ENCODE peak calls at places on chromosomes 4 and X, in seven cellular contexts. F is CD8-positive, alpha-beta T cell; Q is GM12878; T is cardiac muscle cell; B is WERI-Rb-1; I is right lobe of liver; H is mucosa of descending colon. N is an unnamed sample.

GRCh38 chr4:79650794-79651431 is 242.9 kb upstream of the GK2 start:
- DNase-seq in F (no peak), Q (no peak), T (no peak), B (no peak), I (no peak), H (no peak), N (no peak)

GRCh38 chr4:83490876-83491450 is 6.1 kb upstream of the ABRAXAS1 start:
- DNase-seq in F (no peak), Q (no peak), T (peak; percentile 48), B (no peak), I (no peak), H (no peak), N (peak; percentile 20)

GRCh38 chr4:77893451-77893850 is 30.8 kb downstream of the MRPL1 start:
- DNase-seq in F (no peak), Q (no peak), T (no peak), B (no peak), I (no peak), H (no peak), N (no peak)

GRCh38 chrX:16772460-16772859 is 13.8 kb upstream of the TXLNG start:
- DNase-seq in F (no peak), Q (no peak), T (no peak), B (no peak), I (no peak), H (no peak), N (peak; percentile 6)

GRCh38 chrX:86348669-86349068 is 200.4 kb downstream of the DACH2 start:
- DNase-seq in F (no peak), Q (no peak), T (no peak), B (peak; percentile 10), I (no peak), H (no peak), N (no peak)

GRCh38 chr4:185086053-185086452 is 57.0 kb upstream of the SLC25A4 start:
- DNase-seq in F (no peak), Q (no peak), T (no peak), B (no peak), I (no peak), H (no peak), N (no peak)

GRCh38 chr4:94877973-94878372 is 120.2 kb downstream of the BMPR1B start:
- DNase-seq in F (no peak), Q (no peak), T (no peak), B (no peak), I (no peak), H (no peak), N (no peak)

GRCh38 chr4:150782311-150782710 is 200.4 kb downstream of the MAB21L2 start:
- DNase-seq in F (no peak), Q (no peak), T (peak; percentile 44), B (no peak), I (no peak), H (no peak), N (peak; percentile 76)

GRCh38 chr4:627751-628150 is 2.4 kb downstream of the PDE6B start:
- DNase-seq in F (no peak), Q (no peak), T (no peak), B (no peak), I (peak; percentile 36), H (no peak), N (no peak)

GRCh38 chr4:108433832-108434231 is 186.5 kb upstream of the RPL34 start:
- DNase-seq in F (peak; percentile 38), Q (no peak), T (no peak), B (no peak), I (no peak), H (no peak), N (no peak)

GRCh38 chr4:20249333-20249732 is 2.4 kb upstream of the SLIT2 start:
- DNase-seq in F (no peak), Q (no peak), T (peak; percentile 62), B (peak; percentile 20), I (no peak), H (no peak), N (no peak)

GRCh38 chr4:86453044-86453501 is 93.2 kb upstream of the MAPK10 start:
- DNase-seq in F (no peak), Q (no peak), T (no peak), B (no peak), I (no peak), H (no peak), N (no peak)

GRCh38 chrX:127621780-127622179 is 430.4 kb downstream of the ACTRT1 start:
- DNase-seq in F (no peak), Q (no peak), T (no peak), B (no peak), I (no peak), H (no peak), N (no peak)

DNA sequence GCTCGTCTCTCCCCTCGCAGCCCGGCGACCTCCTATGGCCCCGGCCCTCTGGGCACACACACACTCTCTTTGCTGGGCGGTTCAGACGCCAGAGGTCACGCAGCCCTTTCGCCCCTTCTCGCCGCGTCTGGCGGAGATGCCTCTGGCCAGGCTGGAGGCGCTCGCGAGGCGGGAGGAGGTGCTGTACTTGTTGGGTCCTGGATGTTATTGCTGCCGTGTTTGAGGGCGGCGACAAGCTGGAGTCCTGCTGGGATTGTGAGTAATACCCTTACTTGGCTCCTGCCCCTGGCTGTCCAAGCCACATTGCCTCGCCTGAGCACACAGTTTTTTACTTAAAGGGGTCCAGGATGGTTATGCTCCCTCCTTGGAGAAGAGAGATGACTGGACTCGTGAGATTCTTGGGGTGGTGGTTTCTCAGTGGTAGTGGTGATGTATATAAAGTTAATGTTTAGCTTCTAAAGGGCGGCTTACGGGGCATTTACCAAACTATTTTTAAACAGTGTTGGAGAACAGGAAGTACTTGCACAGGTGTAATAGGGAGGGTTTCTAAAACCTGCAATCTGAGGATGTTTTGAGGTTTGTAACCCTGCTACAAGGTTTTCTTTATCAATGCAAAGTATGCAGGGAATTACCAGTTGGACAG is 572 bp downstream of the USP53 start:
- DNase-seq in F (peak; percentile 63), Q (peak; percentile 12), T (peak; percentile 91), B (peak; percentile 95), I (peak; percentile 87), H (peak; percentile 87), N (peak; percentile 86)
- TF ChIP-seq CTCF in F (no peak), Q (peak; percentile 31), T (peak; percentile 45), B (peak; percentile 70), I (peak; percentile 16), H (no peak), N (peak; percentile 40)

DNA sequence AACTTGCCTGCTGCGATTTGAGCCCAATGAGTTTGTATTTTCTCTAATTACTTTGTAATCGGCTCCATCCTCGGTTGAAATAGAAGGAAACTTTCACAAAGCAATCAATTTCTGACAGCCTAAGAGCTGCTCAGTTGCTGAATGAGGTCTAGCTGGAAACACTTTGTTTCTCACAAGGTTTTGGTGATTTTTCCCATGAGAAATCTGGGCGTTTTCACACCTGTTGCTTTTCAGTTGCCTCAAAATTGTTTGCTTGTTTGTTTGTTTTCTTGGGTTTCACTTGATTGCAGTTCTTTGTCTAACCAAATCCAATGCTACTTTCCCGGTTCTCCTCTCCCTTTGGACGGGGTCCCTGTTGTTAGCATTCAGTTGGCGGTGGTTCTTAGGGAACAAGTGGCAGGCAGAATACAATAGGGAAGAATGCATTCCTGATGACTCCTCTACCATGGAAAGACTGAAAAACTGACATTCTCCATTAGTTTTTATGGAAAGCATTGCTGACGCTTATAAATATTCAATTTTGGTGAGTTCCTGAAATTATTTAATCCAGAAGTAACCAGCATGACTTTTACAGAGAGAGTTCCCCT is 135.5 kb downstream of the PALLD start:
- DNase-seq in F (no peak), Q (no peak), T (peak; percentile 46), B (no peak), I (no peak), H (no peak), N (no peak)
- H3K4me3 ChIP-seq in F (no peak overlapping the region), Q (no peak overlapping the region), T (peak overlapping the region; percentile 49), B (peak overlapping the region; percentile 97), I (peak overlapping the region; percentile 36), H (no peak overlapping the region), N (peak overlapping the region; percentile 91)

DNA sequence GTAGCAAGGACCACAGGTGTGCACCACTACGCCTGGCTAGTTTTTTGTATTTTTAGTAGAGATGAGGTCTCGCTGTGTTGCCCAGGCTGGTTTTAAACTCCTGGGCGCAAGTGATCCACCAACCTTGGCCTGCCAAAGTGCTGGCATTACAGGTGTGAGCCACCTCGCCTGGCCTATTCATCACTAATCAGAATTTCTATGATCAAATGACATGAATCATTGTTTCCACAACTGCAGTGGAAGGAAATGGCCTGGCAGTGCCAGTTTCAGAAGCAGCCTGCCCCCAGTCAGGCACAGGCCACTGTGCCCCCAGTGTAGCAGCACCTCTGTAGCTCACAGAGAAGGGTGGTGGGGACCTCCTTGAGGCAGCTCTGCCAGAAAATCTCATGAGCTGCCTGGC is 66.0 kb upstream of the MSANTD1 start:
- DNase-seq in F (no peak), Q (no peak), T (no peak), B (no peak), I (no peak), H (no peak), N (no peak)
- H3K36me3 ChIP-seq in F (peaks cover 37% of the 10 kb centered on the region), Q (peaks cover 38% of the 10 kb centered on the region), T (peaks cover 5% of the 10 kb centered on the region), B (peaks cover 74% of the 10 kb centered on the region), I (no peaks in the 10 kb centered on the region), H (no peaks in the 10 kb centered on the region), N (peaks cover 15% of the 10 kb centered on the region)

DNA sequence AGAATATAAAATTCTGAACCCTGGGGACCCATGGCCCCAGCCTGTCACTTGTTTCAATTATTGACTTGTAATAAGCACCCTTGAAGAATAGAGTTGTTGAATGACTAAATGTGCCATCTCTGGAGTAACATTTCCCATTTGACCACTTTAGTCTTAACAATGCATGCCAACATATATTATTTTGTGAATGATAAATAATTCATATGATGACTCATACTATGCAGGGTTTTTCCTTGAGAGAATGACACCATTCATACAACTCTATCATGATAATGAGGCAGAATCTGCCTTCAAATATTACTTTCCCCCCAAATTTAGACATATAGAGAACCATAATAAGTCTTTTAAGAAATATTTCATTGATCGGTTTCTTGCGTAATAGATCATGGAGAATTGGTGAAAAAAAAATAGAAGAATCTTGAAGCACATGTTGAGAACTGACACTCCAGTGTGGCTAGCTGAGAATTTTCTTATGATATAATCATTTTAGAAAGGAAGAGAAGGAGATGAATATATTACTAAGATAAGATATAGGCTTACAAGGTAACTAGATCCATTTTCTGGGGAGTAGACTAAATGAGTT is 404.5 kb downstream of the GRXCR1 start:
- DNase-seq in F (no peak), Q (no peak), T (no peak), B (no peak), I (no peak), H (no peak), N (no peak)
- TF ChIP-seq CTCF in F (no peak), Q (no peak), T (no peak), B (no peak), I (no peak), H (no peak), N (no peak)

GRCh38 chrX:1480082-1480785 is 27.5 kb upstream of the ASMTL start:
- DNase-seq in F (peak; percentile 9), Q (no peak), T (no peak), B (no peak), I (peak; percentile 8), H (no peak), N (no peak)

GRCh38 chrX:1483843-1484637 is 31.3 kb upstream of the ASMTL start:
- DNase-seq in F (no peak), Q (peak; percentile 88), T (no peak), B (no peak), I (peak; percentile 35), H (no peak), N (no peak)

GRCh38 chrX:1485033-1485432 is 32.3 kb upstream of the ASMTL start:
- DNase-seq in F (peak; percentile 9), Q (no peak), T (no peak), B (no peak), I (peak; percentile 33), H (no peak), N (no peak)

GRCh38 chrX:1484638-1485019 is 31.9 kb upstream of the ASMTL start:
- DNase-seq in F (no peak), Q (no peak), T (no peak), B (no peak), I (no peak), H (no peak), N (no peak)

GRCh38 chrX:1481636-1482529 is 29.2 kb upstream of the ASMTL start:
- DNase-seq in F (peak; percentile 76), Q (peak; percentile 90), T (peak; percentile 30), B (peak; percentile 87), I (peak; percentile 80), H (peak; percentile 51), N (no peak)
- H3K4me3 ChIP-seq in F (peak overlapping the region; percentile 18), Q (peak overlapping the region; percentile 68), T (no peak overlapping the region), B (peak overlapping the region; percentile 50), I (no peak overlapping the region), H (no peak overlapping the region), N (no peak overlapping the region)

N was measured in BE2C.